ENCODE peak calls at places on chromosomes 3 and 15, in four cellular contexts. J is CD8-positive, alpha-beta T cell; A is adrenal gland; M is heart right ventricle. R is an unnamed sample.
A peak's percentile ranks its signal among the peaks of the same experiment; 100 is the strongest.

GRCh38 chr15:50881121-50882048 is 27.1 kb upstream of the AP4E1 start:
- DNase-seq in J (no peak), A (peak; percentile 35), M (no peak), R (no peak)

GRCh38 chr15:63348392-63348791 is 33.3 kb downstream of the CA12 start:
- DNase-seq in J (no peak), A (peak; percentile 73), M (peak; percentile 50), R (peak; percentile 82)

GRCh38 chr3:187498211-187498610 is 130.0 kb downstream of the RTP4 start:
- DNase-seq in J (no peak), A (no peak), M (no peak), R (no peak)

GRCh38 chr3:119145500-119146167 is at the start of gene TEX55:
- DNase-seq in J (no peak), A (no peak), M (peak; percentile 8), R (peak; percentile 27)

GRCh38 chr3:58672451-58672850 is 5.9 kb upstream of the FAM3D start:
- DNase-seq in J (no peak), A (no peak), M (no peak), R (peak; percentile 32)

GRCh38 chr15:92821491-92822116 is 78.5 kb upstream of the CHD2 start:
- DNase-seq in J (no peak), A (no peak), M (no peak), R (no peak)

GRCh38 chr15:92733934-92734521 is 78.5 kb upstream of the FAM174B start:
- DNase-seq in J (peak; percentile 34), A (no peak), M (peak; percentile 10), R (peak; percentile 31)

GRCh38 chr3:134722899-134723484 is 72.1 kb upstream of the EPHB1 start:
- DNase-seq in J (no peak), A (no peak), M (no peak), R (no peak)

GRCh38 chr3:115912372-115912771 is 289.1 kb downstream of the GAP43 start:
- DNase-seq in J (no peak), A (peak; percentile 67), M (peak; percentile 7), R (peak; percentile 19)

GRCh38 chr3:176992565-176992964 is 204.7 kb downstream of the TBL1XR1 start:
- DNase-seq in J (no peak), A (no peak), M (no peak), R (no peak)

GRCh38 chr15:54197995-54198394 is 219.8 kb downstream of the UNC13C start:
- DNase-seq in J (no peak), A (no peak), M (no peak), R (no peak)

GRCh38 chr3:151216641-151217040 is 13.6 kb upstream of the GPR171 start:
- DNase-seq in J (no peak), A (no peak), M (no peak), R (no peak)

GRCh38 chr15:40217166-40217785 is 21.6 kb upstream of the PAK6 start:
- DNase-seq in J (peak; percentile 36), A (peak; percentile 65), M (peak; percentile 67), R (peak; percentile 70)

GRCh38 chr3:24273491-24273890 is 221.2 kb downstream of the THRB start:
- DNase-seq in J (no peak), A (no peak), M (no peak), R (peak; percentile 58)

GRCh38 chr3:160643994-160644393 is 33.0 kb upstream of the ARL14 start:
- DNase-seq in J (no peak), A (no peak), M (no peak), R (no peak)

GRCh38 chr15:92011611-92012367 is 158.3 kb downstream of the SLCO3A1 start:
- DNase-seq in J (no peak), A (peak; percentile 80), M (no peak), R (no peak)

GRCh38 chr15:78950906-78951840 is 6.3 kb upstream of the CTSH start:
- DNase-seq in J (no peak), A (peak; percentile 28), M (no peak), R (no peak)

GRCh38 chr15:54567408-54568040 is 589.3 kb downstream of the UNC13C start:
- DNase-seq in J (no peak), A (no peak), M (no peak), R (no peak)

DNA sequence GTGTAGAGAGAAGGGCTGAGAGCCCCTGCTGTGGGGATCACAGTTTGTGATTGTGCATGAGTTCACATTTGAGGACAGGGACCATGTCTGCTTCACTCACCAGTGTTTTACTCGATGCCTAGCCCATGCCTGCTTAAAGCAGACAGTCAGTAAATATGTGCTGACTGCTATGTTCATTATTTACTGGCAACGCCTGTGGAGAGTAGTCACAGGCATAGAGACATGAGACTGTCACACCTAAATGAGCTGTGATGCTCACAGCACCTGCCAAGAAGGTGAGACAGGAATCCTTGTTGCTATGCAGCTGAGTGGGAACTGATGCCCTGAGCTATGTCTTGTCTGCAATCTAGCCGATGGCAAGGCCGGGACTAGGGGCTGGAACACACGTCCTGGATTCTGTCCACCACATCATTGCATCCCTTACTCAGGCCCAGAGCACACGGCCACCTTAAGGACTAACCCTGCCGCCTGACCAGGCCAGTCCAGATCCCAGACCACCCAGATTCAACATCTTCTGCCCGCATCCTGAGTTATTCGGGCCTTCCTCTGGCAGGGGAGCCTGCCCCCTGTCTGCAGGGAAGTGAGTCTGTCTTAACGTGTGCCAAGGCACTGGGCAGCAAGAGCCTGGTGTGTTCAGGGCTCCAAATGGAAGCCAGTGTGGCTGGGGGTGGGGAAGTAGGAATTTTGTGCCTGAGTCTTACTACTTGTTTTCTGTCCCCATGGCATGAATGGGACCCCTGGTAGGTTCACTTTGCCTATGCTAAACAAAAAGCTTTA is 44.8 kb downstream of the FGD5 start:
- DNase-seq in J (no peak), A (no peak), M (no peak), R (no peak)
- TF ChIP-seq CTCF in J (no peak), A (no peak), M (peak; percentile 23), R (no peak)

DNA sequence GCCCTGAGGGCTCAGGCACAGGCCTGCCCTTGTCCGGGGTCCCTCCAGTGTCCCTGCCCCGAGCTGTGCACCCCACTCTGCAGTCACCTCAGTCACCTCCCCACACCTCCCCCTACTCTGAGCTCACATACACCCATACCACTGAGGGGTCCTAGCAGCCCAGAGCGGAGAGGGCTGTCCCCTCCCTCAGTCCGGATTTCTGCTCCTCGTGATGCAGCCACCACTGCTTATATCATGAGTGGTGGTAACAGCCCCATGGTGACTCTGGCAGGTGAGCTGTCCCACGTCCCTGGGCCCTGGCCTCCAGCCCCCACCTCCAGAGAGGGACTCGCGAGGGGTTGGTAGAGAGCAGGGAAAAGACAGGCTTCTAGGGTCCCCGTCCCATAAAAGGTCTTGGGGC is 8.0 kb downstream of the CSPG4 start:
- DNase-seq in J (no peak), A (no peak), M (no peak), R (no peak)
- H3K27ac ChIP-seq in J (no peak overlapping the region), A (no peak overlapping the region), M (peak overlapping the region; percentile 85), R (no peak overlapping the region)

GRCh38 chr15:88641959-88642452 is 3.2 kb downstream of the ISG20 start:
- DNase-seq in J (no peak), A (no peak), M (no peak), R (no peak)
- H3K4me1 ChIP-seq in J (peaks cover 87% of the 10 kb centered on the region), A (peaks cover 9% of the 10 kb centered on the region), M (peaks cover 51% of the 10 kb centered on the region), R (peaks cover 35% of the 10 kb centered on the region)

GRCh38 chr3:127824151-127824825 is 2.0 kb upstream of the MGLL start:
- DNase-seq in J (no peak), A (no peak), M (no peak), R (no peak)

GRCh38 chr3:127823590-127823857 is 1.2 kb upstream of the MGLL start:
- DNase-seq in J (no peak), A (no peak), M (no peak), R (no peak)

GRCh38 chr3:127820871-127821853 is 1.2 kb downstream of the MGLL start:
- DNase-seq in J (no peak), A (no peak), M (no peak), R (no peak)

GRCh38 chr3:127822166-127822835 is at the start of gene MGLL:
- DNase-seq in J (no peak), A (peak; percentile 29), M (peak; percentile 51), R (peak; percentile 12)

GRCh38 chr3:127822836-127823589 is 698 bp upstream of the MGLL start:
- DNase-seq in J (no peak), A (peak; percentile 52), M (peak; percentile 63), R (peak; percentile 15)
- TF ChIP-seq CTCF in J (no peak), A (peak; percentile 19), M (no peak), R (peak; percentile 7)

DNA sequence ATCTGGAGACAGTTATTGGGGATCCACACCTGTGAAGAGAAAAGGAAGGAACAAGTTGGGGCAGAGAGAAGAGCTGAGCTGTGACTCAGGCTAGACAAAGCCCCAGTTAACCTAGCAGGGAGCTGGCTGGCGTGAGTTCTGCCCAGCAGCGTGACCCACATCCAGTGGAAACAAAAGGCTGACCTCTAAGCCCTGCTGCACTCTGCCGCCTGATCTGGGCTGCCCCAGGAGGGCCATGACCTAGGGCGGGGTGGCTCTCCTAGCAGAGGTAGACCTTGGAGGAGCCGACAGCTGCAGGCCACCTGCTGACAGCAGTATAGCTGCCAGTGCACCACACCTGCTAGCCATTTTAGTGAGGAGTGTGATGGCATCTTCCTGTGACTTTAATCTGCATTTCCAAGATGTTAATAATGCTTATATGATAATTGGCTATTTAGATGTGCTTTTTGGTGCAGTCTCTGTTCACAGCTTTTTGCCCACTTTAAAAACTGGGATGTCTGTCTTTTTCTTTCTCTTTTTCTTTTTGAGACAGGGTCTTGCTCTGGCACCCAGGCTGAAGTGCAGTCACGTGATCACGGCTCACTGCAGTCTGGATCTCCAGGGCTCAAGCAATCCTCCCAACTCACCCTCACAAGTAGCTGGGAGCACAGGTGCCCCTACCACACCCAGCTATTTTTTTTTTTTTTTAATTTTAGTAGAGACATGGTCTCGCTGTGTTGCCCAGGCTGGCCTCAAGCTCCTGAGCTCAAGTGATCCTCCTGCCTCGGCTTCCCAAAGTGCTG is 78.1 kb downstream of the LSM3 start:
- DNase-seq in J (no peak), A (peak; percentile 42), M (no peak), R (no peak)
- H3K27ac ChIP-seq in J (no peak overlapping the region), A (no peak overlapping the region), M (no peak overlapping the region), R (no peak overlapping the region)

GRCh38 chr3:102906837-102907236 is 472.0 kb downstream of the ZPLD1 start:
- DNase-seq in J (no peak), A (no peak), M (no peak), R (no peak)
- H3K4me1 ChIP-seq in J (no peaks in the 10 kb centered on the region), A (no peaks in the 10 kb centered on the region), M (no peaks in the 10 kb centered on the region), R (no peaks in the 10 kb centered on the region)

R was measured in body of pancreas.